ENCODE peak calls at places on chromosomes 7 and 10, in ten cellular contexts. Y is Peyer's patch; I is GM12865; K is astrocyte of the spinal cord; F is CD8-positive, alpha-beta T cell; V is AG04449; S is psoas muscle; J is fibroblast of lung; D is heart left ventricle; G is left ventricle myocardium inferior. X is an unnamed sample.

GRCh38 chr10:59325116-59325515 is 37.2 kb downstream of the FAM13C start:
- DNase-seq in D (no peak), S (no peak), G (no peak), V (no peak), Y (no peak), F (no peak), K (no peak), J (no peak), I (no peak), X (no peak)

GRCh38 chr7:99006739-99007424 is 128.6 kb downstream of the TRRAP start:
- DNase-seq in J (no peak), K (no peak), I (no peak), Y (no peak), S (no peak), D (no peak), G (no peak), V (no peak), F (no peak), X (peak; percentile 13)

GRCh38 chr10:119672291-119672690 is 21.1 kb downstream of the BAG3 start:
- DNase-seq in D (no peak), F (no peak), V (no peak), Y (no peak), G (no peak), S (no peak), J (no peak), I (no peak), K (no peak), X (no peak)

GRCh38 chr7:22842383-22842903 is 19.8 kb upstream of the TOMM7 start:
- DNase-seq in I (no peak), D (no peak), K (no peak), V (no peak), J (no peak), Y (no peak), F (no peak), S (peak; percentile 26), G (no peak), X (no peak)

GRCh38 chr10:46528675-46529615 is 27.5 kb downstream of the GPRIN2 start:
- DNase-seq in J (no peak), F (no peak), Y (no peak), S (peak; percentile 7), G (no peak), K (no peak), I (no peak), D (no peak), V (no peak), X (no peak)

GRCh38 chr7:26153246-26153822 is 1.3 kb downstream of the NFE2L3 start:
- DNase-seq in Y (peak; percentile 25), S (no peak), F (no peak), G (no peak), I (peak; percentile 25), D (no peak), J (peak; percentile 24), V (no peak), K (no peak), X (no peak)

GRCh38 chr10:36048780-36049179 is 406.7 kb upstream of the FZD8 start:
- DNase-seq in J (no peak), S (no peak), K (no peak), Y (no peak), D (no peak), F (no peak), G (no peak), V (no peak), I (no peak), X (no peak)

GRCh38 chr7:44959433-44959951 is 19.3 kb downstream of the MYO1G start:
- DNase-seq in I (peak; percentile 48), F (no peak), S (no peak), G (no peak), Y (no peak), D (no peak), K (no peak), V (no peak), J (no peak), X (no peak)

GRCh38 chr7:95481768-95482167 is 4.0 kb upstream of the ASB4 start:
- DNase-seq in G (no peak), S (no peak), J (no peak), F (no peak), I (no peak), Y (no peak), D (no peak), K (no peak), V (no peak), X (no peak)

GRCh38 chr7:95479992-95480624 is 5.6 kb upstream of the ASB4 start:
- DNase-seq in V (no peak), K (no peak), S (no peak), D (no peak), I (peak; percentile 16), J (no peak), Y (no peak), G (no peak), F (no peak), X (no peak)

GRCh38 chr7:95476072-95476845 is 9.5 kb upstream of the ASB4 start:
- DNase-seq in K (peak; percentile 42), D (no peak), V (no peak), Y (no peak), F (no peak), I (no peak), J (peak; percentile 6), G (no peak), S (no peak), X (no peak)

GRCh38 chr7:95476904-95477594 is 8.7 kb upstream of the ASB4 start:
- DNase-seq in D (peak; percentile 51), Y (peak; percentile 69), S (peak; percentile 42), V (no peak), I (peak; percentile 74), J (peak; percentile 83), F (peak; percentile 8), K (peak; percentile 80), G (peak; percentile 29), X (peak; percentile 37)

DNA sequence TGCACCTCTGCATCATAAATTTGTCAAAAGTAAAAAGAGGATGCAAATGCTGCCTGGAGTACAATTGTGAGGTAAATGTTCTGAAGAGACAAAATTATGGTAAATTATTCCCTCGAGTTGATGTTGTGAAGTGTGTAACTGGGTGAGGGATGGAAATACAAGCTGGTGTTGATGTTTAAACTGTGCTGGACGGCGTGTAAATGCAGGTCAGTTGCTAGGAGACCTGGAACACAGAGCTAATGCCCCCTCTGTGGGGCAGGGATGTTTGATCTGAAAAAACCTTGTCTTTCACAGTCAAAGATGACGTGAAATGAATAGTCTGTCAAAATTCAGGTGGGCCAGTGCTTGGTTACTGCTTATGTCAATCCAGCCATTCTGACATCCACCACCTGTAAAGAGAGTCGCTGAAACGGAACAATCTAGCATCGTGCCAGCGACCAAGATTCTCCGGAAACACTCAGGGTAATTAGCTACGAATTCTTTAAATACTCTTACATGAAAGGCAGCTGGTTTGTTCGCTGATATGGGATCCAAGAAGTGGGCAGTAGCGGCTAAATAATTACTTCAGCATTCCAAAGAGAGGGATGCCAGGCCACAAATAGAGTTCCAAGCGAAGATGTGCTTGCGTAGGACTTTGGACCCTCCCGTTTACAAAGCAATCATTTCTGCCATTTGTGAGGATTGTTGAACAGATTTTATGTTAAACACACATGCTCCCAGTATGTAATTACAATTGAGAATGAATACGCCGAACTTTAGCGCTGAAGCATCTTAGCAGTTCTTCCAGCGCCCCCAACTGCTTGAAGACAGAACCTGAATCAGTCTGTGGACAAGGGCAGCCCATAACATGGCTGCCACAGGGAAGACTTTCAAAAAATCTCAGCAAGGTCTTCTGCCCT is 7.4 kb upstream of the ASB4 start:
- DNase-seq in F (no peak), V (no peak), S (no peak), D (no peak), J (peak; percentile 66), G (no peak), K (peak; percentile 61), Y (no peak), I (no peak), X (no peak)
- TF ChIP-seq CTCF in F (no peak), V (peak; percentile 45), S (no peak), D (peak; percentile 30), J (peak; percentile 56), G (peak; percentile 30), K (peak; percentile 55), Y (peak; percentile 33), I (no peak), X (no peak)

GRCh38 chr10:14185501-14186045 is 145.2 kb downstream of the FRMD4A start:
- DNase-seq in Y (peak; percentile 20), F (peak; percentile 16), G (no peak), V (peak; percentile 21), S (no peak), K (peak; percentile 93), I (peak; percentile 97), J (peak; percentile 81), D (no peak), X (peak; percentile 51)

GRCh38 chr10:14184841-14185500 is 145.8 kb downstream of the FRMD4A start:
- DNase-seq in K (peak; percentile 72), J (peak; percentile 52), Y (peak; percentile 48), F (peak; percentile 19), G (no peak), D (no peak), I (peak; percentile 92), V (no peak), S (no peak), X (peak; percentile 61)

GRCh38 chr10:14182781-14183180 is 147.9 kb downstream of the FRMD4A start:
- DNase-seq in S (no peak), J (no peak), K (no peak), Y (no peak), V (no peak), I (no peak), G (no peak), D (no peak), F (no peak), X (no peak)

GRCh38 chr10:14190702-14191101 is 140.0 kb downstream of the FRMD4A start:
- DNase-seq in D (no peak), I (no peak), F (no peak), S (no peak), V (no peak), J (no peak), K (no peak), G (no peak), Y (no peak), X (no peak)

GRCh38 chr10:14186245-14186644 is 144.5 kb downstream of the FRMD4A start:
- DNase-seq in V (no peak), F (no peak), J (no peak), S (no peak), Y (no peak), G (no peak), I (peak; percentile 37), K (peak; percentile 20), D (no peak), X (no peak)
- TF ChIP-seq CTCF in V (no peak), F (no peak), J (peak; percentile 37), S (no peak), Y (no peak), G (no peak), I (peak; percentile 46), K (peak; percentile 53), D (no peak), X (peak; percentile 31)

GRCh38 chr10:24149640-24150039 is 59.3 kb upstream of the KIAA1217 start:
- DNase-seq in D (no peak), S (no peak), J (no peak), K (no peak), Y (no peak), F (no peak), V (no peak), I (no peak), G (no peak), X (no peak)

GRCh38 chr10:24156686-24157085 is 52.3 kb upstream of the KIAA1217 start:
- DNase-seq in K (peak; percentile 16), Y (no peak), V (no peak), G (no peak), I (no peak), J (no peak), D (no peak), F (no peak), S (no peak), X (no peak)

GRCh38 chr10:24153016-24153415 is 55.9 kb upstream of the KIAA1217 start:
- DNase-seq in Y (no peak), V (no peak), K (peak; percentile 36), F (no peak), S (no peak), J (peak; percentile 2), I (no peak), D (no peak), G (no peak), X (no peak)

GRCh38 chr10:24153537-24153936 is 55.4 kb upstream of the KIAA1217 start:
- DNase-seq in I (no peak), G (no peak), F (no peak), V (no peak), K (peak; percentile 6), Y (no peak), S (no peak), J (no peak), D (no peak), X (no peak)

DNA sequence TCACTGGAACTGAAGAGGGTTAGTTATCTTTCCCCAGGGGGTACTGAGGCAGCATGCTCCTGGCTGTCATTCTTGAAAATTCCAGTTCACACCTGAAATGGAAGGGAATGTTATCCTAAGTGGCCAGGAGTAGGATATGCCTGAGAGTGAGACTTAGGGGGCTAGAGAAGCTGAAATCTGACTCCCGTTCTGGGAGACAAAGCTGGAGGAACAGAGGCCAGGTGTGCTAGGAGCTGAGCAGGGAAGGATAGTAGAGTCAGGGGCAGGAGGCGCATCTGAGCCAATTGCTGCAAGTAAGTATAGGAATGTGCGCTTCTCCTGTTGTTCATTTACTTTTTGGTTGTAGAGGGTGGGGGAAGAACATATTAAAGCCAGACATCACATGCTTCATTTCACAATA is 58.1 kb upstream of the KIAA1217 start:
- DNase-seq in Y (no peak), G (no peak), F (no peak), K (no peak), V (no peak), D (no peak), I (no peak), J (no peak), S (no peak), X (no peak)
- TF ChIP-seq CTCF in Y (no peak), G (no peak), F (no peak), K (no peak), V (no peak), D (no peak), I (no peak), J (no peak), S (no peak), X (no peak)

GRCh38 chr10:43317422-43317821 is 50.6 kb upstream of the RASGEF1A start:
- DNase-seq in G (no peak), I (no peak), Y (no peak), V (no peak), D (no peak), S (no peak), F (no peak), K (no peak), J (no peak), X (no peak)

GRCh38 chr10:43320226-43320625 is 51.2 kb upstream of the FXYD4 start:
- DNase-seq in D (no peak), K (no peak), J (no peak), Y (no peak), G (no peak), V (no peak), F (no peak), S (no peak), I (no peak), X (no peak)

GRCh38 chr10:43318456-43318855 is 51.6 kb upstream of the RASGEF1A start:
- DNase-seq in G (no peak), S (no peak), D (no peak), I (no peak), Y (no peak), F (no peak), K (no peak), J (no peak), V (no peak), X (no peak)

GRCh38 chr10:43316988-43317387 is 50.1 kb upstream of the RASGEF1A start:
- DNase-seq in V (no peak), F (no peak), I (no peak), G (no peak), D (no peak), K (no peak), S (no peak), Y (no peak), J (no peak), X (no peak)

GRCh38 chr10:43318978-43319965 is 52.2 kb upstream of the FXYD4 start:
- DNase-seq in D (no peak), V (no peak), Y (no peak), G (no peak), F (no peak), I (no peak), J (no peak), S (no peak), K (no peak), X (no peak)
- TF ChIP-seq CTCF in D (no peak), V (no peak), Y (no peak), G (no peak), F (no peak), I (no peak), J (no peak), S (no peak), K (no peak), X (no peak)